ENCODE peak calls at places on chromosomes 3 and 15, in nine cellular contexts. W, M, E, B, R, Y, Q, X and I are unnamed samples. For H3K4me1, the result is how much of the 10 kb centered on the place peaks cover.

GRCh38 chr15:31079519-31079918 is 22.0 kb downstream of the TRPM1 start:
- DNase-seq in W (no peak), R (no peak), M (no peak), X (no peak), B (no peak), E (no peak), Q (no peak), Y (no peak), I (no peak)

GRCh38 chr15:77224352-77224751 is 153.4 kb upstream of the TSPAN3 start:
- DNase-seq in B (no peak), R (no peak), Y (no peak), Q (no peak), X (no peak), W (no peak), M (no peak), E (no peak), I (no peak)

GRCh38 chr3:148614463-148614862 is 83.2 kb upstream of the AGTR1 start:
- DNase-seq in Q (no peak), W (no peak), E (no peak), M (no peak), X (no peak), R (no peak), B (no peak), Y (no peak), I (no peak)

GRCh38 chr15:53580371-53580770 is 179.1 kb downstream of the WDR72 start:
- DNase-seq in Q (no peak), B (no peak), M (no peak), Y (no peak), X (no peak), E (no peak), W (no peak), R (peak), I (peak)

GRCh38 chr3:13624021-13624420 is 75.1 kb downstream of the FBLN2 start:
- DNase-seq in E (no peak), Y (peak), W (no peak), X (no peak), M (no peak), Q (peak), R (no peak), B (no peak), I (no peak)

GRCh38 chr3:178419078-178419477 is 117.2 kb upstream of the KCNMB2 start:
- DNase-seq in B (no peak), Y (no peak), M (no peak), E (no peak), W (no peak), X (no peak), Q (no peak), R (no peak), I (no peak)

GRCh38 chr3:190903156-190903555 is 40.7 kb upstream of the GMNC start:
- DNase-seq in B (no peak), Y (no peak), M (no peak), W (no peak), E (no peak), Q (no peak), R (no peak), X (no peak), I (no peak)

GRCh38 chr3:139111392-139112229 is 66.9 kb upstream of the PRR23C start:
- DNase-seq in W (peak), M (peak), R (peak), E (peak), Y (peak), X (peak), Q (no peak), B (peak), I (peak)

GRCh38 chr3:114216186-114216970 is 21.0 kb downstream of the ZNF80 start:
- DNase-seq in E (no peak), Y (no peak), R (no peak), M (no peak), Q (no peak), W (no peak), B (no peak), X (no peak), I (no peak)

GRCh38 chr3:88574210-88574609 is 424.5 kb downstream of the C3orf38 start:
- DNase-seq in B (no peak), Y (no peak), E (no peak), W (no peak), R (no peak), X (no peak), Q (no peak), M (no peak), I (no peak)

GRCh38 chr15:34056921-34057320 is 17.9 kb upstream of the AVEN start:
- DNase-seq in M (no peak), W (no peak), B (no peak), Q (no peak), X (no peak), Y (no peak), R (no peak), E (no peak), I (no peak)

GRCh38 chr3:170584585-170585007 is 1.3 kb downstream of the SLC7A14 start:
- DNase-seq in M (peak), X (peak), R (peak), Y (peak), B (peak), Q (no peak), W (peak), E (peak), I (peak)

GRCh38 chr15:28017423-28017924 is 81.6 kb downstream of the OCA2 start:
- DNase-seq in R (no peak), Q (no peak), E (no peak), X (no peak), M (no peak), B (no peak), W (no peak), Y (peak), I (no peak)

GRCh38 chr15:29873264-29873663 is 51.0 kb upstream of the TJP1 start:
- DNase-seq in X (no peak), M (no peak), W (no peak), B (no peak), Q (no peak), E (no peak), R (no peak), Y (no peak), I (no peak)

GRCh38 chr3:182149594-182149993 is 437.9 kb downstream of the SOX2 start:
- DNase-seq in W (no peak), B (no peak), R (no peak), X (no peak), Q (no peak), E (no peak), M (no peak), Y (no peak), I (no peak)

GRCh38 chr3:107143206-107143605 is 234.0 kb upstream of the CCDC54 start:
- DNase-seq in X (no peak), B (no peak), Q (no peak), R (no peak), Y (no peak), W (no peak), E (no peak), M (no peak), I (no peak)

GRCh38 chr15:85726446-85726845 is 68.3 kb downstream of the KLHL25 start:
- DNase-seq in B (no peak), R (no peak), M (no peak), X (no peak), Q (no peak), Y (no peak), W (no peak), E (no peak), I (no peak)

GRCh38 chr15:59322056-59322755 is 50.5 kb downstream of the MYO1E start:
- DNase-seq in Q (no peak), B (no peak), W (no peak), X (no peak), Y (no peak), E (no peak), M (no peak), R (no peak), I (no peak)

GRCh38 chr3:163476179-163476578 is 1602.1 kb downstream of the SI start:
- DNase-seq in R (no peak), X (no peak), E (no peak), Q (no peak), W (no peak), M (no peak), B (no peak), Y (no peak), I (no peak)

GRCh38 chr15:74783072-74783807 is 1.4 kb downstream of the CSK start:
- DNase-seq in W (no peak), M (no peak), Q (peak), R (peak), Y (peak), B (no peak), E (no peak), X (peak), I (no peak)
- TF ChIP-seq POLR2A in W (no peak), M (no peak), Q (peak), R (no peak), Y (no peak), B (no peak), E (no peak), X (no peak), I (no peak)

DNA sequence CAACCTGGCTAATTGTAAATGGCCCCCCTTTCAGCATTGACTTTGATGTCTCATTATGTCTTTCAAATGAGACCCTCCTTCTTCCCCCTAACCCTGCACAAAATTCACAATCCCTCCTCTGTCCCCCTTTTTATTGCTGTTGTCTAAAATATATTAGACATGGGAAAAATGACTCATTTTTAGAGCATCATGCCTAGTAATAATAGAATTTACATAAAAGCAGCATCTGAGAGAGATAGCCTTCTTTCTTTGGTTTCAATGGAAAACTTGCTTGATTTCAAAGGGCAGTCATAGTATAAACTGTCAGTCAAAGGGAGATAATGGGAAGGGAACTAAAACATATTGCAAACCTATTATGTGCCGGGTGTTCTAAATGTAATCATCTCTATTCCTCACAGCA is 34.6 kb upstream of the GREM1 start:
- DNase-seq in E (no peak), X (no peak), W (no peak), Y (no peak), Q (no peak), M (no peak), R (no peak), B (no peak), I (no peak)
- H3K4me3 ChIP-seq in E (no peak), X (no peak), W (no peak), Y (no peak), Q (no peak), M (no peak), R (no peak), B (no peak), I (no peak)

GRCh38 chr3:64145438-64145837 is 79.8 kb downstream of the PRICKLE2 start:
- DNase-seq in Q (no peak), B (no peak), M (no peak), X (no peak), R (no peak), Y (no peak), E (no peak), W (no peak), I (no peak)
- H3K4me1 ChIP-seq in Q (under half), B (under half), M (under half), X (under half), R (under half), Y (under half), E (under half), W (under half), I (under half)

DNA sequence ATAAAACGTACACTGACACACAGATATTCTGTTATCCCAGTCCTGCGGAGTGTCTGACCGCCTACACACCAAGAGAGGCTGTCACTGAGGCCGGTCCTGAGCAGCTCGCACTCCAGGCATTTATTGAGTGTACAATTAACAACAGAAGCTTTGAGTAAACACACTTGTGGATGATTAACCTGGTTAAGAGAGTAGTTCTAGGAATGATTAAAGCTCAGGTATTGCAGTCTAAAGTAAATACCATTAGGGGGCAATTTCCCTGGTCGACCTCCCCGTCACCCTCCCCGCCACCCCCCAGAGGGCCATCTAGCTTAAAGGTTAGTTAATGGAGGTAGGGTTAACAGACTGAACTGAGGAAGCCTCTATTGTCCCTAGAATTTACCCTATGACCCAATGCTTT is 1278.5 kb downstream of the NSUN3 start:
- DNase-seq in W (no peak), Q (no peak), X (no peak), B (no peak), R (peak), M (no peak), E (no peak), Y (no peak), I (no peak)
- TF ChIP-seq POLR2A in W (no peak), Q (no peak), X (no peak), B (no peak), R (no peak), M (no peak), E (no peak), Y (no peak), I (no peak)

DNA sequence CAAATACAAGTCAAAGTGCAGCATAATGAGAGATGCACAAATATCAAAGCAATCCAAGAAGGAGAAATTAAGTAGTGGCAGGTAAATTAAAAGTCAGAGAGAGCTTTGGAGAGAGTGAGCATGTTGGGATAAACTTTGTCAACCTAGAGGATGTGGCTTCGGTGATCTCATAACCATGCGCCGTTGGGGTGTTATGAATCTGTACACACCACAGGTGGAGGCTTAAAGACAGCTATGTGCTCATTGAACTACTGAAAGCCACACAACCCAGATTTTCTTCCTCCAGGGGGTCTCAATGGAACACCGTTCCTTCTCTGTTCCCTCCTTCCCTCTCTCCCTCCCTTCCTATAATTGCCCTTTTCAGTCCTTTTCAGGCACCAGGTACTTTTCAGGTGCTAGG is 52.0 kb downstream of the SUCNR1 start:
- DNase-seq in B (no peak), Q (no peak), X (no peak), M (no peak), Y (no peak), R (no peak), W (no peak), E (no peak), I (no peak)
- H3K4me3 ChIP-seq in B (no peak), Q (no peak), X (no peak), M (no peak), Y (no peak), R (no peak), W (no peak), E (no peak), I (no peak)

GRCh38 chr3:72272356-72272755 is 487.4 kb upstream of the PROK2 start:
- DNase-seq in W (no peak), X (no peak), Y (no peak), R (no peak), M (no peak), B (no peak), Q (no peak), E (no peak), I (no peak)

GRCh38 chr3:72273615-72274014 is 488.7 kb upstream of the PROK2 start:
- DNase-seq in X (no peak), R (no peak), W (no peak), Q (no peak), Y (no peak), M (no peak), E (no peak), B (no peak), I (no peak)

GRCh38 chr3:72277710-72278109 is 492.8 kb upstream of the PROK2 start:
- DNase-seq in M (no peak), X (no peak), Q (no peak), W (no peak), Y (no peak), R (no peak), E (no peak), B (no peak), I (no peak)

GRCh38 chr3:72274511-72275295 is 489.8 kb upstream of the PROK2 start:
- DNase-seq in Y (peak), E (peak), M (no peak), R (peak), B (peak), X (no peak), Q (no peak), W (peak), I (peak)

GRCh38 chr3:72275296-72275820 is 490.4 kb upstream of the PROK2 start:
- DNase-seq in W (no peak), E (no peak), M (no peak), Y (no peak), R (no peak), B (no peak), X (no peak), Q (no peak), I (no peak)
- H3K4me1 ChIP-seq in W (under half), E (under half), M (under half), Y (under half), R (under half), B (under half), X (under half), Q (under half), I (under half)

DNA sequence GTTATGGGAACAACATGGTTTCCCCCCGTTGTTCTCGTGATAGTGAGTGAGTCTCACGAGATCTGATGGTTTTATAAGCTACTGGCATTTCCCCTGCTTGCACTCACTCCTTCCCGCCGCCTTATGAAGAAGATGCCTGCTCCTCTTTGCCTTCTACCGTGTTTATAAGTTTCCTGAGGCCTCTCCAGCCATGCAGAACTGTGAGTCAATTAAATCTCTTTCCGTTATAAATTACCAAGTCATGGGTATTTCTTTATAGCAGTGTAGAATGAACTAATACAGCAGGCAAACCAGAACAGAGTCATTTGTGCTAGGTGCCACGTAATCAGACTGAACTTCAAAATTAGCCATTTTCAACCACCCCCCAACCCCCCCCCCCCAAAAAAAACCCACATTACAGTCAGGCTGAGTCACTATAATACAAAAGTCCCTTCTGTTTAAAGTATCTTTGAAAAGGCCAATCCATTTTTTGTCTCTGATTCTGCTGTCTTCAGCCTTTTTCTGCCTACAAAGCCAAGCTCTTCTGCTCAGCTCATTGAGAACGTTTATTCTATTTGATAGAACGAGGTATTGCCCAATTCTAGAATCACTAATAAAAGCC is 4.1 kb downstream of the OR4F6 start:
- DNase-seq in M (no peak), X (no peak), B (no peak), Y (no peak), R (no peak), Q (no peak), E (no peak), W (no peak), I (no peak)
- TF ChIP-seq POLR2A in M (no peak), X (no peak), B (no peak), Y (no peak), R (no peak), Q (no peak), E (no peak), W (no peak), I (no peak)

GRCh38 chr15:100880897-100881242 is 1.2 kb downstream of the ALDH1A3 start:
- DNase-seq in Q (no peak), R (no peak), W (no peak), Y (no peak), X (no peak), E (no peak), B (no peak), M (no peak), I (no peak)
- H3K4me3 ChIP-seq in Q (no peak), R (peak), W (no peak), Y (no peak), X (no peak), E (peak), B (peak), M (no peak), I (no peak)

GRCh38 chr3:43181202-43181910 is 75.5 kb upstream of the POMGNT2 start:
- DNase-seq in Q (no peak), W (no peak), Y (no peak), M (no peak), R (peak), E (no peak), X (no peak), B (no peak), I (no peak)
- H3K4me1 ChIP-seq in Q (under half), W (under half), Y (under half), M (under half), R (under half), E (under half), X (under half), B (under half), I (under half)